ENCODE peak calls at places on chromosomes 6 and 20, in five cellular contexts. One of them, this sample, is unnamed.

GRCh38 chr20:51429144-51429482 is 113.4 kb downstream of the NFATC2 start:
- DNase-seq in lung: no peak
- DNase-seq in cardiac fibroblast: no peak
- DNase-seq in foreskin fibroblast: no peak
- DNase-seq in cardiac muscle cell: no peak
- DNase-seq in this sample: no peak

GRCh38 chr6:34114695-34115395 is 31.0 kb downstream of the GRM4 start:
- DNase-seq in lung: no peak
- DNase-seq in cardiac fibroblast: no peak
- DNase-seq in foreskin fibroblast: no peak
- DNase-seq in cardiac muscle cell: no peak
- DNase-seq in this sample: no peak

GRCh38 chr6:56869346-56869745 is 85.6 kb upstream of the BEND6 start:
- DNase-seq in lung: no peak
- DNase-seq in cardiac fibroblast: no peak
- DNase-seq in foreskin fibroblast: no peak
- DNase-seq in cardiac muscle cell: no peak
- DNase-seq in this sample: no peak

GRCh38 chr20:57860576-57860975 is 150.8 kb upstream of the PMEPA1 start:
- DNase-seq in lung: no peak
- DNase-seq in cardiac fibroblast: no peak
- DNase-seq in foreskin fibroblast: no peak
- DNase-seq in cardiac muscle cell: no peak
- DNase-seq in this sample: no peak

GRCh38 chr20:32439132-32439829 is 81.2 kb downstream of the ASXL1 start:
- DNase-seq in lung: no peak
- DNase-seq in cardiac fibroblast: peak
- DNase-seq in foreskin fibroblast: peak
- DNase-seq in cardiac muscle cell: no peak
- DNase-seq in this sample: no peak

GRCh38 chr6:154572592-154572991 is 62.1 kb upstream of the CNKSR3 start:
- DNase-seq in lung: no peak
- DNase-seq in cardiac fibroblast: no peak
- DNase-seq in foreskin fibroblast: no peak
- DNase-seq in cardiac muscle cell: no peak
- DNase-seq in this sample: no peak

GRCh38 chr20:59575653-59576052 is 28.7 kb upstream of the PHACTR3 start:
- DNase-seq in lung: no peak
- DNase-seq in cardiac fibroblast: no peak
- DNase-seq in foreskin fibroblast: no peak
- DNase-seq in cardiac muscle cell: no peak
- DNase-seq in this sample: no peak

GRCh38 chr20:13270211-13270610 is 49.1 kb downstream of the ISM1 start:
- DNase-seq in lung: no peak
- DNase-seq in cardiac fibroblast: no peak
- DNase-seq in foreskin fibroblast: no peak
- DNase-seq in cardiac muscle cell: no peak
- DNase-seq in this sample: no peak

GRCh38 chr20:62727584-62728027 is 19.0 kb downstream of the NTSR1 start:
- DNase-seq in lung: no peak
- DNase-seq in cardiac fibroblast: no peak
- DNase-seq in foreskin fibroblast: no peak
- DNase-seq in cardiac muscle cell: no peak
- DNase-seq in this sample: no peak

GRCh38 chr20:61901421-61902212 is 164.1 kb downstream of the TAF4 start:
- DNase-seq in lung: no peak
- DNase-seq in cardiac fibroblast: no peak
- DNase-seq in foreskin fibroblast: peak
- DNase-seq in cardiac muscle cell: no peak
- DNase-seq in this sample: no peak

GRCh38 chr6:22251331-22251730 is 45.5 kb downstream of the PRL start:
- DNase-seq in lung: no peak
- DNase-seq in cardiac fibroblast: peak
- DNase-seq in foreskin fibroblast: peak
- DNase-seq in cardiac muscle cell: no peak
- DNase-seq in this sample: no peak

GRCh38 chr6:112990971-112991370 is 643.8 kb downstream of the RFPL4B start:
- DNase-seq in lung: no peak
- DNase-seq in cardiac fibroblast: no peak
- DNase-seq in foreskin fibroblast: no peak
- DNase-seq in cardiac muscle cell: no peak
- DNase-seq in this sample: no peak

GRCh38 chr6:33851959-33852358 is 48.2 kb upstream of the MLN start:
- DNase-seq in lung: no peak
- DNase-seq in cardiac fibroblast: peak
- DNase-seq in foreskin fibroblast: no peak
- DNase-seq in cardiac muscle cell: peak
- DNase-seq in this sample: no peak

GRCh38 chr6:6418421-6418820 is 98.0 kb upstream of the F13A1 start:
- DNase-seq in lung: no peak
- DNase-seq in cardiac fibroblast: no peak
- DNase-seq in foreskin fibroblast: no peak
- DNase-seq in cardiac muscle cell: no peak
- DNase-seq in this sample: no peak

GRCh38 chr6:166058064-166058739 is 109.4 kb downstream of the TBXT start:
- DNase-seq in lung: no peak
- DNase-seq in cardiac fibroblast: peak
- DNase-seq in foreskin fibroblast: no peak
- DNase-seq in cardiac muscle cell: peak
- DNase-seq in this sample: peak

GRCh38 chr6:81126150-81126549 is 626.3 kb downstream of the TENT5A start:
- DNase-seq in lung: no peak
- DNase-seq in cardiac fibroblast: no peak
- DNase-seq in foreskin fibroblast: peak
- DNase-seq in cardiac muscle cell: no peak
- DNase-seq in this sample: no peak

GRCh38 chr20:59141818-59142581 is 21.6 kb upstream of the ZNF831 start:
- DNase-seq in lung: no peak
- DNase-seq in cardiac fibroblast: no peak
- DNase-seq in foreskin fibroblast: no peak
- DNase-seq in cardiac muscle cell: peak
- DNase-seq in this sample: no peak

GRCh38 chr6:105675715-105676397 is 273.0 kb upstream of the PREP start:
- DNase-seq in lung: no peak
- DNase-seq in cardiac fibroblast: peak
- DNase-seq in foreskin fibroblast: peak
- DNase-seq in cardiac muscle cell: no peak
- DNase-seq in this sample: no peak

GRCh38 chr6:119148825-119149525 is 70.5 kb upstream of the FAM184A start:
- DNase-seq in lung: no peak
- DNase-seq in cardiac fibroblast: peak
- DNase-seq in foreskin fibroblast: no peak
- DNase-seq in cardiac muscle cell: no peak
- DNase-seq in this sample: no peak

GRCh38 chr6:131924881-131925474 is 26.2 kb downstream of the CCN2 start:
- DNase-seq in lung: no peak
- DNase-seq in cardiac fibroblast: peak
- DNase-seq in foreskin fibroblast: peak
- DNase-seq in cardiac muscle cell: peak
- DNase-seq in this sample: no peak

GRCh38 chr6:54718541-54719023 is 128.0 kb upstream of the FAM83B start:
- DNase-seq in lung: no peak
- DNase-seq in cardiac fibroblast: no peak
- DNase-seq in foreskin fibroblast: no peak
- DNase-seq in cardiac muscle cell: no peak
- DNase-seq in this sample: no peak

GRCh38 chr6:116408476-116408875 is 37.7 kb downstream of the DSE start:
- DNase-seq in lung: no peak
- DNase-seq in cardiac fibroblast: no peak
- DNase-seq in foreskin fibroblast: no peak
- DNase-seq in cardiac muscle cell: no peak
- DNase-seq in this sample: no peak

GRCh38 chr6:128725271-128726233 is 157.4 kb upstream of the LAMA2 start:
- DNase-seq in lung: no peak
- DNase-seq in cardiac fibroblast: peak
- DNase-seq in foreskin fibroblast: peak
- DNase-seq in cardiac muscle cell: peak
- DNase-seq in this sample: no peak

GRCh38 chr6:99905209-99906106 is 88.6 kb downstream of the MCHR2 start:
- DNase-seq in lung: no peak
- DNase-seq in cardiac fibroblast: peak
- DNase-seq in foreskin fibroblast: peak
- DNase-seq in cardiac muscle cell: peak
- DNase-seq in this sample: no peak

GRCh38 chr6:157669747-157670216 is 153.3 kb upstream of the SNX9 start:
- DNase-seq in lung: peak
- DNase-seq in cardiac fibroblast: peak
- DNase-seq in foreskin fibroblast: peak
- DNase-seq in cardiac muscle cell: peak
- DNase-seq in this sample: peak
- H3K4me3 ChIP-seq in lung: no peak
- H3K4me3 ChIP-seq in cardiac fibroblast: peak
- H3K4me3 ChIP-seq in foreskin fibroblast: no peak
- H3K4me3 ChIP-seq in cardiac muscle cell: no peak
- H3K4me3 ChIP-seq in this sample: peak

DNA sequence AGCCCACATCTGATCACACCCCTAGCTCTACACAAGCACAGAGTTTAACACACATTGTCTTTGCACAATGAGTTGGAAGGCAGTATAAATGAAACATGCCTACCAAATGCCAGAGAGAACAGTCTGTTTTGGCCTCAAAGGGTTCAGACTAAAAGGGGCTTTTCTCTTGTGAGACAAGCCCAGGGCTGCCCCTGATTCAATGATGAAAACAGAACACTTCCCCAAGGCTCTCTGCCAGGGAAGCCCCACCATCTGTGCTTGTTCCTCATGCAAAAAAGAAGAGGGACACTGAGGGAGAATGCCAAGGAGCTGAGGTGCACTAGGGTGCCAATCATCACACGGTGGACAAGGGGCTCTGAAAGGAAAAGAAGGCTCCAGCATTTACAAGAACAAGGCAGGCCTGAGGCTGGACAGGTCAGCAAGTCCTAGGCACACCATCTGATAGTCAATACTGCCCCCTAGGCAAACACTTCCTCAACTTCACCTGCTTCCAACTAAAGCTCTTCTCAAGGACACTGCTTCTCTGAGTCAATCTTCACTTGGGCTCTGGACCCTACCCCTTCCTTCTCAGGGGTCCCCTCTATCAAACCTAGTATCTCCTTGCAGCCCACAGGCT is 37.5 kb upstream of the SLC4A11 start:
- DNase-seq in lung: no peak
- DNase-seq in cardiac fibroblast: peak
- DNase-seq in foreskin fibroblast: no peak
- DNase-seq in cardiac muscle cell: peak
- DNase-seq in this sample: no peak
- H3K4me3 ChIP-seq in lung: no peak
- H3K4me3 ChIP-seq in cardiac fibroblast: no peak
- H3K4me3 ChIP-seq in foreskin fibroblast: no peak
- H3K4me3 ChIP-seq in cardiac muscle cell: no peak
- H3K4me3 ChIP-seq in this sample: no peak

DNA sequence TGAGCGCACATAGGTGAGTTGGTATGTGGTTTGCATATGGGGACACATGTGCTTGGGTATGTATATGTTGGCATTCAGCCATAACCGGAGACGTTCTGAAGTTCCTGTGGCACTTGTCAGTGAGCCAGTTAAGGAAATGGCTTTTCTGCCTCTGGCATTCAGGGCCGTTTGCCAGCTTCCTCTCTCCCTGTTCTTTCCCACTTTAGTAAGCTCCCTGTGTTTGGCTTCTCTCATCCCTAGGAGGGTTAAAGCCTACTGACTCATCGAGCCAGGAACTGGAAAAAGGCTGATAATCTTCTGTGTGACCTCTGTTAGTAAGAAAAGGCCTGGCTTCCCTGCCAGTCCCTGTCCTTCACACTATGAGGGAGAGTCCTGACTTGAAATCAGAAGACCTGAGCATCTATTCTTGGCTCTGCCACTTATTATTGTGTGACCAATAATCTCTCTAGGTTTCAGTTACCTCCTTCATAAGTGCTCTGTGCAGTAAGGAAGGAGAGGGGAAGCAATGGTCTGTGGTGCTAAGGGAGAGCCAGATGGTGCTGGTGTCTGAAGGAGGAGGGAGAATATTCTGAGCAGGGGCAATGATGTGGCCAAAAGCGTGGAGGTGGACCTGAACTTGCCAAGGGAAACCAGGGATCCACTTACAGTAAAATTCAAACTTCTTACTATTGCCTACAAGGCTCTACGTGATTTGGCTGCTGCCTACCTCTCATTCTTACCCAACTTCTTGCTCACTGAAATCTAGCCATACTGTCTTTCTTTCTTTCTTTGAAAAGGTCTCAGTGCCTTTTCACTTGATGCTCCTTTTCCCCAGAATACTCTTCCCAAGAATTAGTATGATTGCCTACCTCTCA is 31.4 kb downstream of the ACSS2 start:
- DNase-seq in lung: peak
- DNase-seq in cardiac fibroblast: peak
- DNase-seq in foreskin fibroblast: peak
- DNase-seq in cardiac muscle cell: peak
- DNase-seq in this sample: peak
- H3K4me3 ChIP-seq in lung: no peak
- H3K4me3 ChIP-seq in cardiac fibroblast: no peak
- H3K4me3 ChIP-seq in foreskin fibroblast: no peak
- H3K4me3 ChIP-seq in cardiac muscle cell: no peak
- H3K4me3 ChIP-seq in this sample: no peak

GRCh38 chr6:26531897-26532296 is 6.3 kb upstream of the HMGN4 start:
- DNase-seq in lung: no peak
- DNase-seq in cardiac fibroblast: no peak
- DNase-seq in foreskin fibroblast: no peak
- DNase-seq in cardiac muscle cell: no peak
- DNase-seq in this sample: no peak

GRCh38 chr6:26534681-26535465 is 3.3 kb upstream of the HMGN4 start:
- DNase-seq in lung: no peak
- DNase-seq in cardiac fibroblast: no peak
- DNase-seq in foreskin fibroblast: no peak
- DNase-seq in cardiac muscle cell: no peak
- DNase-seq in this sample: no peak

GRCh38 chr6:26536571-26537159 is 1.5 kb upstream of the HMGN4 start:
- DNase-seq in lung: peak
- DNase-seq in cardiac fibroblast: peak
- DNase-seq in foreskin fibroblast: peak
- DNase-seq in cardiac muscle cell: peak
- DNase-seq in this sample: peak

GRCh38 chr6:26532699-26533523 is 5.3 kb upstream of the HMGN4 start:
- DNase-seq in lung: peak
- DNase-seq in cardiac fibroblast: peak
- DNase-seq in foreskin fibroblast: peak
- DNase-seq in cardiac muscle cell: peak
- DNase-seq in this sample: peak

DNA sequence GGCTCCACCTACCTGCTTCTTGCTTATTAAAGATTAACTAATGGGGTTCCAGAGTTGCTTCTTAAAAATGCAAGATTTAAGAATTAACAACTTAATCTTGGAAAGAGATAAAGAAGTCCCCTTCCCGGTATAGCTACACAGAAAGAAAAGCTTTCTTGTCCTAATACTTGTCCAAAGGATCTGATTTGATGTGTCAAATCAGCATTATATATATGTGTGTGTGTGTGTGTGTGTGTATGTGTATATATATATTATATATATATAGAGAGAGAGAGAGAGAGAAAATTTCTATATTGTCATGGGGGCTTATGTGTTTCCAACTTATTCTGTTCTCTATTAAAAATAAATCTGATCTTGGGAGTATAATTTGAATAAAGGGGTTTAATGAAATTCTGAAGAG is 4.6 kb upstream of the HMGN4 start:
- DNase-seq in lung: no peak
- DNase-seq in cardiac fibroblast: no peak
- DNase-seq in foreskin fibroblast: no peak
- DNase-seq in cardiac muscle cell: no peak
- DNase-seq in this sample: no peak
- H3K4me3 ChIP-seq in lung: no peak
- H3K4me3 ChIP-seq in cardiac fibroblast: peak
- H3K4me3 ChIP-seq in foreskin fibroblast: peak
- H3K4me3 ChIP-seq in cardiac muscle cell: peak
- H3K4me3 ChIP-seq in this sample: peak